ENCODE peak calls at places on chromosome 19, in eight cellular contexts. C is adrenal gland, T is GM12878, S is spleen, B is body of pancreas, Y is esophagus squamous epithelium, Z is A549, H is prostate gland. J is an unnamed sample.

GRCh38 chr19:29967623-29968022 is 25.6 kb downstream of the URI1 start:
- DNase-seq in C (no peak), T (no peak), S (no peak), B (no peak), Y (no peak), Z (no peak), H (no peak), J (no peak)

GRCh38 chr19:50894478-50895356 is 16.5 kb downstream of the KLK4 start:
- DNase-seq in C (no peak), T (no peak), S (no peak), B (no peak), Y (no peak), Z (no peak), H (no peak), J (peak)

GRCh38 chr19:558770-559439 is 13.5 kb upstream of the BSG start:
- DNase-seq in C (no peak), T (no peak), S (no peak), B (no peak), Y (no peak), Z (no peak), H (no peak), J (no peak)

GRCh38 chr19:12769689-12770088 is 5.7 kb downstream of the HOOK2 start:
- DNase-seq in C (no peak), T (no peak), S (no peak), B (no peak), Y (no peak), Z (no peak), H (no peak), J (no peak)

GRCh38 chr19:618674-619285 is 14.6 kb downstream of the POLRMT start:
- DNase-seq in C (no peak), T (no peak), S (no peak), B (no peak), Y (no peak), Z (no peak), H (no peak), J (no peak)

GRCh38 chr19:19737559-19738332 is 4.8 kb upstream of the ZNF14 start:
- DNase-seq in C (peak), T (no peak), S (no peak), B (no peak), Y (no peak), Z (no peak), H (no peak), J (no peak)

GRCh38 chr19:736125-736524 is 14.8 kb upstream of the MISP start:
- DNase-seq in C (no peak), T (no peak), S (no peak), B (no peak), Y (no peak), Z (no peak), H (no peak), J (no peak)

GRCh38 chr19:2616741-2617392 is 85.6 kb downstream of the GNG7 start:
- DNase-seq in C (no peak), T (no peak), S (peak), B (no peak), Y (no peak), Z (no peak), H (no peak), J (peak)

GRCh38 chr19:28393574-28394336 is 819.2 kb downstream of the UQCRFS1 start:
- DNase-seq in C (peak), T (no peak), S (no peak), B (no peak), Y (no peak), Z (no peak), H (no peak), J (no peak)

GRCh38 chr19:11196406-11197287 is 698 bp downstream of the KANK2 start:
- DNase-seq in C (no peak), T (no peak), S (peak), B (peak), Y (no peak), Z (no peak), H (no peak), J (peak)

GRCh38 chr19:1449467-1450442 is at the start of gene APC2:
- DNase-seq in C (peak), T (no peak), S (no peak), B (no peak), Y (no peak), Z (no peak), H (no peak), J (no peak)

GRCh38 chr19:35073516-35073915 is 32.0 kb downstream of the HPN start:
- DNase-seq in C (no peak), T (no peak), S (no peak), B (no peak), Y (no peak), Z (no peak), H (no peak), J (no peak)

GRCh38 chr19:277581-278165 is 13.5 kb downstream of the PLPP2 start:
- DNase-seq in C (peak), T (no peak), S (no peak), B (no peak), Y (no peak), Z (no peak), H (no peak), J (no peak)

GRCh38 chr19:41696402-41697197 is 8.5 kb upstream of the CEACAM7 start:
- DNase-seq in C (peak), T (no peak), S (peak), B (no peak), Y (no peak), Z (no peak), H (no peak), J (peak)

GRCh38 chr19:37941820-37942515 is 35.0 kb downstream of the SIPA1L3 start:
- DNase-seq in C (no peak), T (no peak), S (peak), B (no peak), Y (no peak), Z (peak), H (no peak), J (no peak)

GRCh38 chr19:50328257-50329145 is 676 bp downstream of the KCNC3 start:
- DNase-seq in C (no peak), T (no peak), S (peak), B (peak), Y (no peak), Z (peak), H (no peak), J (no peak)

GRCh38 chr19:56918682-56919307 is 78.3 kb upstream of the PEG3 start:
- DNase-seq in C (no peak), T (no peak), S (no peak), B (no peak), Y (no peak), Z (no peak), H (no peak), J (no peak)

GRCh38 chr19:33429891-33430673 is 56.6 kb downstream of the CEBPG start:
- DNase-seq in C (no peak), T (no peak), S (peak), B (no peak), Y (no peak), Z (no peak), H (no peak), J (peak)

GRCh38 chr19:55172741-55173140 is 6.3 kb upstream of the DNAAF3 start:
- DNase-seq in C (no peak), T (no peak), S (no peak), B (no peak), Y (no peak), Z (peak), H (no peak), J (no peak)

GRCh38 chr19:15276620-15277019 is 44.4 kb upstream of the EPHX3 start:
- DNase-seq in C (no peak), T (no peak), S (no peak), B (no peak), Y (no peak), Z (no peak), H (no peak), J (no peak)

GRCh38 chr19:2154587-2155075 is 3.3 kb upstream of the AP3D1 start:
- DNase-seq in C (no peak), T (no peak), S (no peak), B (no peak), Y (no peak), Z (no peak), H (no peak), J (no peak)

GRCh38 chr19:3184847-3185481 is 766 bp upstream of the NCLN start:
- DNase-seq in C (peak), T (no peak), S (peak), B (peak), Y (peak), Z (no peak), H (peak), J (peak)

GRCh38 chr19:28377077-28377476 is 835.9 kb downstream of the UQCRFS1 start:
- DNase-seq in C (no peak), T (no peak), S (no peak), B (no peak), Y (no peak), Z (no peak), H (no peak), J (no peak)

GRCh38 chr19:52689804-52690394 is 44.9 kb downstream of the ZNF611 start:
- DNase-seq in C (peak), T (no peak), S (peak), B (peak), Y (no peak), Z (no peak), H (peak), J (peak)

GRCh38 chr19:12596927-12597548 is 13.6 kb downstream of the ZNF490 start:
- DNase-seq in C (peak), T (no peak), S (peak), B (no peak), Y (no peak), Z (no peak), H (no peak), J (no peak)

DNA sequence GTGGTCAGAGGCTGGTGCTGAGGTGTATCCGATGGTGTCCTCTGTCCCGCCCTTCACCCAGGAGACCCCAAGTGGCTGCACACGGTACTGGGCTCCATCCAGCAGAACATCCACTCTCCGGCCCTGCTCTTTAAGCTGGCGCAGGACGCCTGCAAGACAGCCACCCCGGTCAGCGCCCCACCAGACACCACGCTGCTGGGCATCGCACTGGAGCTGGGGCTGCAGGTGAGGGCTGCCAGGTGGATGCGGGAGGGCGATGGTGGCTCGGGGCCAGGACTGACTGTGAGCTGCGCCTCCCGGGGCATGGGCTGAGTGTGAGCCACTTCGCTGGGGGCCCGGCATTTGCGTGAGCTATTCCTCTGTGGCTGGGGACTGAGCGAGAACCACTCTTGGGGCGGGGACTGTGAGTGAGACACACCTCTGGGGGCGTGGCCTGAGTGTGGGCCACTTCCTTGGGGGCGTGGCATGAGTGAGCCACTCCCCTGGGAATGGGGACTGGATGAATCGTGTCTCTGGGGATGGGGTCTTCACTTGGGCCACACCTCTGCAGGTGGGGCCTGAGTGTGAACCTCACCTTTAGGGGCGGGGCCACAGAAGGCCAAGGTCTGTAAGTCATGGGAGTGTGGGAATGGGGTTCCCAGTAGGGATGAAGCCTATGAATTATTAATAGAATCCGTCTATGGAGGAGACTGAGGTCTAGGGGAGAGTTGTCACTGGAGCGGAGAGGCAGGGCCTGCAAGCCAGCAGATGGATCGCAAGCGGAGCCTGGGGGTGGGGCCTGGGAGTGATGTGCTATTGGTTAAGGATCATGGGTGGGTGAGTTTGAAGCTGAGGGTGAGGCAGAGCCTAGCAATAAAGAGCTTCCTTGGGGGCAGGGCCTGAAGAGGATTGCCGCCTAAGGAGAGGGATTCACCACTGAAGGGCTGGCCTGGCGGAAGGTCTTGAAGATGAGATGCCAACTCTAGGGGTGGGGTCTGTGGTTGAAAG is 30.5 kb downstream of the ZSWIM4 start:
- DNase-seq in C (no peak), T (no peak), S (peak), B (no peak), Y (no peak), Z (peak), H (no peak), J (no peak)
- TF ChIP-seq CTCF in C (no peak), T (peak), S (no peak), B (no peak), Y (no peak), Z (no peak), H (no peak), J (no peak)

DNA sequence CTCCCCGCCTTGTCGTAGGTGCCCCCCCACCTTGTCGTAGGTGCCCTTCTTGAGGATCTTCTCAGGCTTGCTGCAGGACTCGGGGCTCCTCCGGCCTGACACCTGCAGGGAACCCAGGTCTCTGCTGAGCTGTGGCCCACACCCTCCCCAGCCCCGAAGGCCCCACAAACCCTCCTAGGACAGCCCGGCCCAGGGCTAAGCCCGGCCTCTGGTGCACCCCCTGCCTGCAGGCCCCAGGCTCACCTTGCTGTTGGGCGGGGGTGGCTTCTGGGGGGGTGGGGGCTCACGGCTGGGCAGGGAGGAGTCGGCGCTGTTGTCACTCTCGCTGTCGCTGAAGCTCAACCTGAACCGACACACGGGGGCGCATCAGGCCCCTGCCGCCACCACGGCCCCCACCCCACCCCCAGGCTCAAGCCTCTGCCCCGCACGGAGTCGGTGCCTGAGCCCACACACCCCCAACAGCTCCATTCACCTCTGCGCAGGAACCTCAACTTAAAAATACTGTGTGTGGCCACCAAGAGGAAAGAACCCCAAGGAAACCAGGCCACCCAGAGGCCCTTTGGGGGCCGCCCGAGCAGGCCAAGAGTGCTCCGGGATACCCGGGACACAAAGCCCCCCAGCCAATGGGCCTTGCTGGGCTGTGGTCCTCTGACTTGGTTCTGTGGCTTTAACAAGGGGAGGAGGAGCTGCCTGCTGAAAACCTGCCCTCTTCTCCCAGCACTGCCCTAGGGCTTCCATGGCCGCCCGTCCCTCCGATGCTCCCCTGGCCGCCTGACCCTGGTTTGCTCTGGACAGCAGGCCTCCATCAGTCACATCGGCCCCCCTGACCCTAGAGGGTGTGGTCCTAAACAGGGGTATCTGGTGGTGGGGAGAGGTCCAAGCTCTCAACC is 65.8 kb downstream of the MLLT1 start:
- DNase-seq in C (no peak), T (no peak), S (no peak), B (no peak), Y (no peak), Z (no peak), H (no peak), J (peak)
- TF ChIP-seq POLR2A in C (no peak), T (peak), S (no peak), B (no peak), Y (no peak), Z (no peak), H (no peak), J (no peak)

DNA sequence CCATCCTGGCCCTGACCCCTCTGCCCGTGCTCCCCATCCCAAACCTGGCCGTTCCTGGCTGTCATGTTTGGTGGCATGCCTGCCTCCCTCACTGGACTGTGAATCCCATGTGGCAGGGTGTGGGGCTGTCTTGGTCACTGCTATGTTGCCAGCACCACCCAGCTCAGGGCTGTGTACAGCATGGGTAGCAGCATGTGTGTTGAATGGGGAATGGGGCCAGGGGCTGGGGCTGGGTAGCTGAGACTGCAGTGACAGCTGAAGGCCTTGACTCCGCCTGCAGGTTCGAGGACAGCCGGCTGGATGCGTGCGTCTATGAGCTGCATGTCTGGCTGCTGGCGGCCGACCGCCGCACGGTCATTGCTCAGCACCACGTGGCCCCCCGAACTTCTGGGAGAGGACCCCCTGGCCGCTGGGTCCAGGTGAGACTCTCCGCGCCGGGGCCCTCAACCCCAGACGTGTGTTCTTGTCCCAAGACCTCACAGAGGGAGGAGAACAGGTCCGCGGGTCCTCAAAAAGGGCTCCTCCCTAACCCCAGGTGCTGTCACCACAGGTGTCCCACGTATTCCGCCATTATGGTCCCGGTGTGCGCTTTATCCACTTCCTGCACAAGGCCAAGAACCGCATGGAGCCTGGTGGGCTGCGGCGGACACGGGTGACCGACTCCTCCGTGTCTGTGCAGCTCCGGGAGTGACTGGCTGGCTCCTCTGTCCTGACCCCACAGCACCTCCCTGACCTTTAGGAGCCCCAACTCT is 3.5 kb downstream of the NCCRP1 start:
- DNase-seq in C (no peak), T (no peak), S (no peak), B (peak), Y (no peak), Z (no peak), H (no peak), J (no peak)
- H3K27ac ChIP-seq in C (no peak), T (no peak), S (no peak), B (peak), Y (no peak), Z (no peak), H (no peak), J (no peak)

DNA sequence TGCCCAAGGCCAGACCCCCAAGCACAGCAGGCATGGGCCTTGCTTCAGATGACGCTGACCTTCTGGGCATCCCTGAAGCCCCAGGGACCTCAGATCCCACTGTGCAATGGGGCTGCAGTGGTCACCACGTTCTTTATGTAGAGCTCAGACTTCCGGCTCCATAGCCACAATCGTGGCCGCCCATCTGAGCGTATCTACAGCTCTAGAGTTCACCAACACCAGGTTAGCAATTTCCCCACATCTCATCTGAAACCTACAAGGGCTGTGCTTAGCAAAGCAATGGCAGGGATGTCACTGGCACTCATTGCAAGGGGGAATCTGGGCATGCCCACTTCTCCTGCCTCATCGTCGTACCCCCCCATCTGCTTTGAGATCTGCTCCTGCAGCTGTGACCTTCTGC is 384.4 kb upstream of the TSHZ3 start:
- DNase-seq in C (no peak), T (no peak), S (no peak), B (no peak), Y (no peak), Z (no peak), H (no peak), J (no peak)
- TF ChIP-seq CTCF in C (no peak), T (no peak), S (no peak), B (no peak), Y (no peak), Z (no peak), H (no peak), J (no peak)

GRCh38 chr19:4246767-4247593 is at the start of gene YJU2:
- DNase-seq in C (peak), T (peak), S (peak), B (peak), Y (peak), Z (peak), H (peak), J (peak)
- TF ChIP-seq POLR2A in C (peak), T (peak), S (peak), B (no peak), Y (peak), Z (peak), H (no peak), J (no peak)

DNA sequence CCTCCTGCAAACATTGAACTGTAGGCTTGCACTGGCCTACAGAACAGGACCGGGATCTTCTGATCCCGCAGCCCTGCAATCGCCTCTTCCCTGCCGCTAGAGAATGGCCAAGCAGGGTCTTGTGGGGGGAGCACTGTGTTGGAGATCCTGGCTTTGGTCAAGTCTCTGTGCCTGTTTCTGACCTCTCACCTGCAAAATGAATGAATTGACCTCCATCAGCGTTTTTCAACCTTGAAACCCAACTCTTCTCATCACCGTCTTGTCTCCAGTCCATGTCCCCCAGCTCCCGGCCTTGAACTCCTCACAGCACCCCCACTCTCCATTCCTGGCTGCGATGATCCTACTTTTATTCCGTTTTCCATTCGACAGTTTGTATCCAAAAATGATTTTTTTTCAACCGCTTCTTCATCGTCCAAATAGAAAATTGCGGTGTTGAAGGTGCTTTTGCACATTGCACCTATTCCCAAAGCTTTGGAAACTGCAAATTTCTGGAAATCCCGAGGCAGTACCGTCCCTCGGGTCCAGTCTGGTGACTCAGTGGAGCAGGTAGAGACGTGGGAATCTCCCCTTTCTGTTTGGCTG is 2.0 kb downstream of the MYO9B start:
- DNase-seq in C (no peak), T (no peak), S (no peak), B (no peak), Y (no peak), Z (no peak), H (no peak), J (no peak)
- H3K27ac ChIP-seq in C (peak), T (peak), S (peak), B (no peak), Y (peak), Z (no peak), H (no peak), J (peak)

GRCh38 chr19:17209126-17210036 is 5.8 kb upstream of the USE1 start:
- DNase-seq in C (no peak), T (no peak), S (peak), B (no peak), Y (no peak), Z (peak), H (no peak), J (no peak)
- TF ChIP-seq CTCF in C (no peak), T (no peak), S (no peak), B (no peak), Y (no peak), Z (no peak), H (no peak), J (no peak)

J was measured in sigmoid colon.